ENCODE peak calls at places on chromosome 10, in four cellular contexts. Y is fibroblast of lung; M is A549; W is stimulated activated CD4-positive, alpha-beta T cell treated with anti-CD3 and anti-CD28 coated beads, Interleukin-12 subunit alpha, Interleukin-12 subunit beta, amount 100 ng/mL, for 4 hours. H is an unnamed sample.

GRCh38 chr10:103763374-103764202 is 91.8 kb downstream of the SH3PXD2A start:
- DNase-seq in Y (no peak), M (no peak), W (peak), H (no peak)

GRCh38 chr10:36492590-36493510 is 632.5 kb upstream of the ANKRD30A start:
- DNase-seq in Y (peak), M (no peak), W (no peak), H (no peak)

GRCh38 chr10:11381023-11381422 is 230.4 kb downstream of the USP6NL start:
- DNase-seq in Y (no peak), M (no peak), W (no peak), H (no peak)

GRCh38 chr10:22792161-22792560 is 77.8 kb upstream of the PIP4K2A start:
- DNase-seq in Y (no peak), M (no peak), W (no peak), H (no peak)

GRCh38 chr10:111161109-111161874 is 84.5 kb downstream of the ADRA2A start:
- DNase-seq in Y (no peak), M (no peak), W (no peak), H (no peak)

GRCh38 chr10:111837985-111838384 is 345.6 kb downstream of the GPAM start:
- DNase-seq in Y (no peak), M (no peak), W (no peak), H (no peak)

GRCh38 chr10:101856626-101857025 is 13.0 kb upstream of the KCNIP2 start:
- DNase-seq in Y (no peak), M (no peak), W (no peak), H (no peak)

GRCh38 chr10:78002541-78003284 is 26.6 kb downstream of the POLR3A start:
- DNase-seq in Y (no peak), M (no peak), W (no peak), H (no peak)

GRCh38 chr10:125629758-125630376 is 53.1 kb downstream of the TEX36 start:
- DNase-seq in Y (peak), M (peak), W (no peak), H (no peak)

GRCh38 chr10:45561952-45562351 is 110.6 kb downstream of the ZFAND4 start:
- DNase-seq in Y (no peak), M (no peak), W (no peak), H (no peak)

GRCh38 chr10:131099028-131099427 is 212.5 kb downstream of the TCERG1L start:
- DNase-seq in Y (no peak), M (no peak), W (no peak), H (no peak)

GRCh38 chr10:120988751-120989150 is 137.6 kb downstream of the WDR11 start:
- DNase-seq in Y (no peak), M (no peak), W (no peak), H (no peak)

GRCh38 chr10:101625821-101626412 is 37.8 kb downstream of the DPCD start:
- DNase-seq in Y (no peak), M (no peak), W (no peak), H (no peak)

GRCh38 chr10:114723361-114723760 is 65.3 kb upstream of the ABLIM1 start:
- DNase-seq in Y (no peak), M (no peak), W (no peak), H (no peak)

GRCh38 chr10:86512137-86512536 is 9.5 kb downstream of the WAPL start:
- DNase-seq in Y (no peak), M (no peak), W (no peak), H (no peak)

GRCh38 chr10:133103311-133103910 is 15.7 kb downstream of the ADGRA1 start:
- DNase-seq in Y (no peak), M (no peak), W (no peak), H (no peak)

GRCh38 chr10:91289295-91289694 is 68.8 kb downstream of the PCGF5 start:
- DNase-seq in Y (no peak), M (no peak), W (no peak), H (no peak)

GRCh38 chr10:12471135-12471534 is 121.8 kb downstream of the CAMK1D start:
- DNase-seq in Y (no peak), M (no peak), W (no peak), H (no peak)

GRCh38 chr10:21363087-21363752 is 162.3 kb downstream of the SKIDA1 start:
- DNase-seq in Y (no peak), M (no peak), W (no peak), H (no peak)

GRCh38 chr10:132571565-132572544 is 34.3 kb downstream of the INPP5A start:
- DNase-seq in Y (peak), M (peak), W (peak), H (no peak)

GRCh38 chr10:96124230-96125141 is 5.6 kb upstream of the ZNF518A start:
- DNase-seq in Y (peak), M (peak), W (no peak), H (peak)

GRCh38 chr10:22320591-22321155 is at the start of gene BMI1:
- DNase-seq in Y (peak), M (peak), W (no peak), H (no peak)

GRCh38 chr10:49608925-49609282 is 1.2 kb upstream of the SLC18A3 start:
- DNase-seq in Y (no peak), M (no peak), W (no peak), H (no peak)

GRCh38 chr10:36349445-36350063 is 707.5 kb upstream of the FZD8 start:
- DNase-seq in Y (peak), M (no peak), W (no peak), H (no peak)

GRCh38 chr10:27695704-27696103 is 49.9 kb downstream of the MKX start:
- DNase-seq in Y (peak), M (no peak), W (no peak), H (no peak)

GRCh38 chr10:82814635-82815034 is 939.6 kb downstream of the NRG3 start:
- DNase-seq in Y (peak), M (no peak), W (no peak), H (no peak)

GRCh38 chr10:35563266-35563891 is 41.8 kb upstream of the GJD4 start:
- DNase-seq in Y (peak), M (peak), W (peak), H (peak)

GRCh38 chr10:20202337-20202736 is 386.1 kb downstream of the PLXDC2 start:
- DNase-seq in Y (no peak), M (no peak), W (no peak), H (no peak)

GRCh38 chr10:100508691-100509150 is 10.9 kb downstream of the SEC31B start:
- DNase-seq in Y (peak), M (peak), W (no peak), H (peak)

GRCh38 chr10:35413985-35414861 is 77.9 kb downstream of the CCNY start:
- DNase-seq in Y (peak), M (no peak), W (no peak), H (no peak)

GRCh38 chr10:97648557-97649404 is 8.3 kb downstream of the PI4K2A start:
- DNase-seq in Y (peak), M (peak), W (no peak), H (no peak)

GRCh38 chr10:79435271-79436065 is 10.0 kb downstream of the ZCCHC24 start:
- DNase-seq in Y (no peak), M (no peak), W (no peak), H (no peak)

GRCh38 chr10:68196707-68197106 is 35.2 kb downstream of the ATOH7 start:
- DNase-seq in Y (no peak), M (no peak), W (no peak), H (no peak)

GRCh38 chr10:82889703-82890102 is 1014.7 kb downstream of the NRG3 start:
- DNase-seq in Y (no peak), M (no peak), W (no peak), H (no peak)

GRCh38 chr10:11504566-11505285 is 106.7 kb downstream of the USP6NL start:
- DNase-seq in Y (no peak), M (no peak), W (no peak), H (no peak)

GRCh38 chr10:104521901-104522827 is 118.9 kb upstream of the SORCS3 start:
- DNase-seq in Y (no peak), M (no peak), W (no peak), H (no peak)

GRCh38 chr10:101323495-101323894 is 30.5 kb upstream of the BTRC start:
- DNase-seq in Y (no peak), M (no peak), W (no peak), H (no peak)

GRCh38 chr10:127344346-127344745 is 148.0 kb upstream of the INSYN2A start:
- DNase-seq in Y (no peak), M (no peak), W (no peak), H (no peak)

GRCh38 chr10:48773580-48773979 is 88.9 kb downstream of the WDFY4 start:
- DNase-seq in Y (no peak), M (no peak), W (no peak), H (no peak)

H was measured in neural crest cell.